ENCODE peak calls at places on chromosomes 4 and X, in ten cellular contexts. D is GM10248, A is ovary, E is fibroblast of the conjunctiva, V is thoracic aorta, Q is activated T-cell treated with anti-CD3 and anti-CD28 coated beads for 24 hours, T is posterior cingulate gyrus, H is Daoy, L is Karpas-422, Z is head of caudate nucleus. W is an unnamed sample.

GRCh38 chr4:94957030-94957429 is 199.3 kb downstream of the BMPR1B start:
- DNase-seq in D (no peak), A (no peak), E (no peak), V (no peak), Q (no peak), T (no peak), H (no peak), L (no peak), Z (no peak), W (no peak)

GRCh38 chrX:107935200-107935599 is 47.0 kb downstream of the TEX13B start:
- DNase-seq in D (no peak), A (no peak), E (peak), V (no peak), Q (no peak), T (no peak), H (peak), L (no peak), Z (peak), W (no peak)

GRCh38 chr4:41132055-41132683 is 82.2 kb downstream of the APBB2 start:
- DNase-seq in D (no peak), A (no peak), E (no peak), V (no peak), Q (no peak), T (no peak), H (no peak), L (no peak), Z (no peak), W (no peak)

GRCh38 chr4:98938386-98938785 is 9.5 kb upstream of the EIF4E start:
- DNase-seq in D (no peak), A (no peak), E (no peak), V (no peak), Q (no peak), T (no peak), H (peak), L (no peak), Z (no peak), W (no peak)

GRCh38 chr4:73603854-73604584 is 16.2 kb downstream of the RASSF6 start:
- DNase-seq in D (no peak), A (no peak), E (no peak), V (no peak), Q (no peak), T (no peak), H (no peak), L (no peak), Z (no peak), W (no peak)

GRCh38 chrX:46645614-46646013 is 72.0 kb downstream of the CHST7 start:
- DNase-seq in D (no peak), A (no peak), E (no peak), V (no peak), Q (no peak), T (no peak), H (no peak), L (no peak), Z (no peak), W (no peak)

GRCh38 chr4:18227880-18228279 is 206.3 kb upstream of the LCORL start:
- DNase-seq in D (no peak), A (no peak), E (no peak), V (no peak), Q (no peak), T (no peak), H (no peak), L (no peak), Z (no peak), W (no peak)

GRCh38 chr4:165458451-165458850 is 79.6 kb downstream of the CPE start:
- DNase-seq in D (no peak), A (no peak), E (no peak), V (no peak), Q (no peak), T (no peak), H (no peak), L (no peak), Z (no peak), W (no peak)

GRCh38 chr4:141391293-141391692 is 170.6 kb downstream of the ZNF330 start:
- DNase-seq in D (no peak), A (no peak), E (no peak), V (no peak), Q (no peak), T (no peak), H (no peak), L (no peak), Z (no peak), W (no peak)

GRCh38 chr4:19402666-19403065 is 849.0 kb upstream of the SLIT2 start:
- DNase-seq in D (no peak), A (no peak), E (no peak), V (no peak), Q (no peak), T (no peak), H (no peak), L (no peak), Z (no peak), W (no peak)

GRCh38 chr4:95415346-95415771 is 133.4 kb downstream of the UNC5C start:
- DNase-seq in D (no peak), A (no peak), E (no peak), V (no peak), Q (no peak), T (no peak), H (no peak), L (no peak), Z (no peak), W (no peak)

GRCh38 chrX:97639526-97639925 is 755.8 kb downstream of the RPA4 start:
- DNase-seq in D (no peak), A (no peak), E (no peak), V (no peak), Q (no peak), T (no peak), H (no peak), L (peak), Z (no peak), W (no peak)

GRCh38 chr4:128328106-128328505 is 40.5 kb upstream of the PGRMC2 start:
- DNase-seq in D (no peak), A (no peak), E (no peak), V (no peak), Q (no peak), T (no peak), H (no peak), L (no peak), Z (no peak), W (no peak)

GRCh38 chr4:57190651-57191481 is 80.7 kb upstream of the IGFBP7 start:
- DNase-seq in D (peak), A (no peak), E (no peak), V (no peak), Q (no peak), T (no peak), H (peak), L (peak), Z (peak), W (no peak)

GRCh38 chr4:139171878-139172691 is 4.9 kb downstream of the ELF2 start:
- DNase-seq in D (no peak), A (no peak), E (peak), V (no peak), Q (no peak), T (no peak), H (peak), L (no peak), Z (no peak), W (no peak)

GRCh38 chr4:81466841-81467671 is 4.7 kb downstream of the RASGEF1B start:
- DNase-seq in D (peak), A (peak), E (peak), V (no peak), Q (peak), T (no peak), H (peak), L (peak), Z (peak), W (no peak)

GRCh38 chr4:140135529-140136021 is 18.4 kb downstream of the MAML3 start:
- DNase-seq in D (no peak), A (peak), E (no peak), V (peak), Q (no peak), T (no peak), H (peak), L (no peak), Z (peak), W (no peak)

GRCh38 chr4:109206610-109207009 is 95.8 kb downstream of the COL25A1 start:
- DNase-seq in D (no peak), A (no peak), E (no peak), V (no peak), Q (no peak), T (no peak), H (no peak), L (no peak), Z (no peak), W (no peak)

GRCh38 chr4:39046243-39046642 is 14.0 kb upstream of the TMEM156 start:
- DNase-seq in D (no peak), A (no peak), E (no peak), V (no peak), Q (no peak), T (no peak), H (peak), L (peak), Z (no peak), W (no peak)

GRCh38 chr4:165325732-165326512 is 1.5 kb upstream of the MSMO1 start:
- DNase-seq in D (no peak), A (peak), E (peak), V (no peak), Q (no peak), T (no peak), H (peak), L (no peak), Z (no peak), W (no peak)

GRCh38 chrX:152343306-152343705 is 107.8 kb downstream of the GABRA3 start:
- DNase-seq in D (no peak), A (no peak), E (no peak), V (no peak), Q (no peak), T (no peak), H (no peak), L (no peak), Z (no peak), W (no peak)

GRCh38 chrX:116667346-116667745 is 204.6 kb upstream of the CT83 start:
- DNase-seq in D (no peak), A (no peak), E (no peak), V (no peak), Q (no peak), T (no peak), H (no peak), L (no peak), Z (no peak), W (no peak)

GRCh38 chr4:4645743-4646142 is 103.9 kb upstream of the STX18 start:
- DNase-seq in D (no peak), A (no peak), E (no peak), V (no peak), Q (no peak), T (no peak), H (no peak), L (no peak), Z (no peak), W (no peak)

GRCh38 chrX:150446151-150446550 is 83.0 kb downstream of the MAMLD1 start:
- DNase-seq in D (no peak), A (no peak), E (no peak), V (no peak), Q (no peak), T (no peak), H (no peak), L (peak), Z (no peak), W (no peak)

GRCh38 chr4:38757945-38758344 is 24.8 kb downstream of the TLR10 start:
- DNase-seq in D (no peak), A (no peak), E (no peak), V (no peak), Q (no peak), T (no peak), H (no peak), L (peak), Z (no peak), W (no peak)

GRCh38 chr4:128388352-128388630 is 100.7 kb upstream of the PGRMC2 start:
- DNase-seq in D (no peak), A (no peak), E (no peak), V (no peak), Q (no peak), T (no peak), H (peak), L (no peak), Z (no peak), W (no peak)

GRCh38 chr4:141642711-141643110 is 6.3 kb downstream of the IL15 start:
- DNase-seq in D (no peak), A (no peak), E (no peak), V (no peak), Q (no peak), T (no peak), H (no peak), L (no peak), Z (no peak), W (no peak)

GRCh38 chrX:109760922-109761250 is 27.8 kb upstream of the ACSL4 start:
- DNase-seq in D (no peak), A (no peak), E (no peak), V (no peak), Q (no peak), T (no peak), H (no peak), L (no peak), Z (no peak), W (no peak)

GRCh38 chrX:40175416-40176255 is 77.9 kb upstream of the BCOR start:
- DNase-seq in D (peak), A (peak), E (no peak), V (no peak), Q (peak), T (peak), H (peak), L (peak), Z (peak), W (peak)

GRCh38 chr4:70743728-70744127 is 22.0 kb downstream of the RUFY3 start:
- DNase-seq in D (no peak), A (no peak), E (no peak), V (no peak), Q (no peak), T (no peak), H (no peak), L (no peak), Z (no peak), W (no peak)

GRCh38 chrX:120774611-120775010 is 101.1 kb downstream of the CT47B1 start:
- DNase-seq in D (no peak), A (no peak), E (no peak), V (no peak), Q (no peak), T (no peak), H (no peak), L (no peak), Z (no peak), W (no peak)

GRCh38 chrX:34467437-34467836 is 189.6 kb downstream of the TMEM47 start:
- DNase-seq in D (no peak), A (no peak), E (no peak), V (no peak), Q (no peak), T (no peak), H (no peak), L (no peak), Z (no peak), W (no peak)

GRCh38 chr4:94126669-94127068 is 81.0 kb upstream of the SMARCAD1 start:
- DNase-seq in D (no peak), A (no peak), E (no peak), V (no peak), Q (no peak), T (no peak), H (no peak), L (peak), Z (no peak), W (no peak)

GRCh38 chr4:2946812-2947600 is 16.2 kb downstream of the NOP14 start:
- DNase-seq in D (no peak), A (no peak), E (no peak), V (no peak), Q (no peak), T (no peak), H (no peak), L (no peak), Z (no peak), W (no peak)